ENCODE peak calls at places on chromosomes 16 and 17, in nine cellular contexts. B is endodermal cell; Y is heart left ventricle; W is endothelial cell of umbilical vein; A is DND-41; D is transverse colon; E is A549; U is CD8-positive, alpha-beta memory T cell; T is PC-3. X is an unnamed sample.

GRCh38 chr16:17343028-17343427 is 127.7 kb downstream of the XYLT1 start:
- DNase-seq in D (peak; percentile 54), W (no peak), T (no peak), Y (no peak), E (no peak), A (peak; percentile 54), U (peak; percentile 68), B (no peak), X (no peak)

GRCh38 chr17:41739661-41740352 is 5.4 kb upstream of the HAP1 start:
- DNase-seq in Y (no peak), E (peak; percentile 73), T (peak; percentile 87), U (no peak), W (no peak), D (no peak), B (no peak), A (no peak), X (no peak)

GRCh38 chr17:80348551-80349436 is 66.2 kb upstream of the ENDOV start:
- DNase-seq in W (no peak), E (no peak), D (no peak), T (peak; percentile 16), U (no peak), Y (no peak), B (no peak), A (no peak), X (no peak)

GRCh38 chr16:50002190-50002589 is 22.8 kb upstream of the CNEP1R1 start:
- DNase-seq in U (no peak), T (peak; percentile 7), D (no peak), E (no peak), A (no peak), B (no peak), W (no peak), Y (no peak), X (no peak)

GRCh38 chr17:6423931-6424330 is 11.0 kb downstream of the AIPL1 start:
- DNase-seq in B (no peak), A (no peak), U (no peak), E (no peak), T (no peak), D (no peak), W (no peak), Y (no peak), X (no peak)

GRCh38 chr16:57701759-57702371 is 7.3 kb downstream of the DRC7 start:
- DNase-seq in W (no peak), T (no peak), U (no peak), B (no peak), D (no peak), E (no peak), A (no peak), Y (no peak), X (no peak)

GRCh38 chr16:19589771-19590302 is 34.3 kb downstream of the VPS35L start:
- DNase-seq in E (peak; percentile 52), Y (no peak), D (no peak), U (no peak), T (no peak), B (no peak), W (peak; percentile 97), A (no peak), X (no peak)

GRCh38 chr17:21089145-21089544 is 37.6 kb upstream of the DHRS7B start:
- DNase-seq in W (no peak), Y (no peak), U (no peak), B (no peak), E (no peak), A (no peak), D (no peak), T (peak; percentile 88), X (no peak)

GRCh38 chr16:49890876-49891275 is 35.0 kb upstream of the ZNF423 start:
- DNase-seq in W (peak; percentile 20), Y (peak; percentile 53), A (peak; percentile 61), B (peak; percentile 93), D (peak; percentile 72), T (no peak), U (no peak), E (peak; percentile 15), X (no peak)

GRCh38 chr16:47574091-47575054 is 113.2 kb downstream of the PHKB start:
- DNase-seq in W (no peak), B (no peak), T (peak; percentile 20), D (no peak), A (peak; percentile 20), U (no peak), E (no peak), Y (no peak), X (no peak)

GRCh38 chr16:8798174-8798527 is 512 bp downstream of the PMM2 start:
- DNase-seq in Y (no peak), A (no peak), U (no peak), B (no peak), D (no peak), T (peak; percentile 4), W (no peak), E (peak; percentile 7), X (no peak)

GRCh38 chr16:72467157-72467759 is 295.3 kb upstream of the PMFBP1 start:
- DNase-seq in A (peak; percentile 8), Y (no peak), T (peak; percentile 54), B (peak; percentile 55), W (peak; percentile 72), D (no peak), E (peak; percentile 57), U (no peak), X (no peak)

GRCh38 chr16:11612110-11612981 is 25.6 kb upstream of the LITAF start:
- DNase-seq in E (peak; percentile 78), D (peak; percentile 86), T (no peak), W (no peak), B (peak; percentile 85), Y (no peak), U (no peak), A (no peak), X (peak; percentile 94)

GRCh38 chr16:23807028-23807427 is 28.8 kb upstream of the PRKCB start:
- DNase-seq in Y (no peak), B (no peak), W (no peak), D (no peak), U (no peak), A (no peak), E (no peak), T (no peak), X (no peak)

GRCh38 chr17:63932008-63932561 is at the start of gene CD79B:
- DNase-seq in A (peak; percentile 70), E (no peak), B (no peak), D (peak; percentile 60), W (no peak), U (no peak), Y (no peak), T (no peak), X (peak; percentile 75)

DNA sequence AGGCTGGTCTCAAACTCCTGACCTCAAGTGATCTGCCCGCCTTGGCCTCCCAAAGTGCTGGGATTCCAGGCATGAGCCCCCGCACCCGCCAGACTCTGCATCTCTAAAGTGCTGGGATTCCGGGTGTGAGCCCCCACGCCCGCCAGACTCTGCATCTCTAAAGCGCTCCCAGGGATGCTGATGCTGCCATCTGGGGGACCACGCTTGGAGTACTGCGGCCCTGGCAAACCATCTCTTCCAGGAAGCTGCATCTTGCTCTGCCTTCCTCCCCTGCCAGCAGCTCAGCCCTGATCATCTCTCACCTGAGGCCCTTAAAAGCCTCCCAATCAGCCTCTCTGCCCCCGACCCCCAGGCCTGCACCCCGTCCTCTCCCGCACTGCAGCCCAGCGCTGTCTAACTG is 4.1 kb downstream of the CEP295NL start:
- DNase-seq in E (no peak), U (no peak), Y (no peak), A (no peak), B (no peak), D (no peak), T (no peak), W (no peak), X (no peak)
- H3K4me1 ChIP-seq in E (peaks cover 16% of the 10 kb centered on the region), U (no peaks in the 10 kb centered on the region), Y (peaks cover 61% of the 10 kb centered on the region), A (no peaks in the 10 kb centered on the region), B (no peaks in the 10 kb centered on the region), D (peaks cover 39% of the 10 kb centered on the region), T (no peaks in the 10 kb centered on the region), W (no peaks in the 10 kb centered on the region), X (no peaks in the 10 kb centered on the region)

DNA sequence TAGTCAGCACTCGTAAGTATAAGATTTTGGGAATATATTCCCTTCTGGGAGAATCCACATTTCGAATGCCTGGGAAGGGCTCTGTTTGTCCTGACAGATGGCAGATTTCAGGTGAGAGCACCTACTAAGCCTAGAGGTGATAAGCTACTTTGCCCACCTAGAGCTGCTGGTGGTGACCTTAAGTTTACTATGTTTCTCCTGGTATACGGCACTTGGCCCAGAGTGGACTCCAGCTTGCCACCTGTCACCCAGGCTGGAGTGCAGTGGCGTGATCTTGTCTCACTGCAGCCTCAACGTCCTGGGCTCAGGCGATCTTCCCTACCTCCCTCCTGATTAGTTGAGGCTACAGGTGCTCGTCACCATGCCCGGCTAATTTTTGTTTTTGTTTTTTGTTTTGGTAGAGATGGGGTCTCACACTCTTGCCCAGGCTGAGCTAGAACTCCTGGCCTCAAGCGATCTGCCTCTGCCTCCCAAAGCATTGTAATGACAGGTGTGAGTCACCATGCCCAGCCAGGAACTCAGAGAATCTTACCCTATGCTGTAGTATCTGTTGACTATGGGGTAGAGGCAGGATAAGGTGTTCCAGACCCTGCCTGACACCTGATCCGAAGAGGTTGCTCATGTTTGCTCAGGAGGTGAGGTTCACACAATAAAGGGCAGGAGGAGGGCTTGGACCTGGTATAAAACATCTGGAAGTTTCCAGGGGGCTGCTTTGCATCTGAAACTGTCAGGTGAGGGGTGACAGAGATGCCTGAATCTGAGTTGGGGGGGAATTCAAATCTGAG is at the start of gene ZG16:
- DNase-seq in W (no peak), U (peak; percentile 10), Y (no peak), B (no peak), A (no peak), E (no peak), D (no peak), T (peak; percentile 35), X (no peak)
- H3K9me3 ChIP-seq in W (no peaks in the 10 kb centered on the region), U (no peaks in the 10 kb centered on the region), Y (no peaks in the 10 kb centered on the region), B (no peaks in the 10 kb centered on the region), A (no peaks in the 10 kb centered on the region), E (no peaks in the 10 kb centered on the region), D (no peaks in the 10 kb centered on the region), T (no peaks in the 10 kb centered on the region), X (no peaks in the 10 kb centered on the region)

DNA sequence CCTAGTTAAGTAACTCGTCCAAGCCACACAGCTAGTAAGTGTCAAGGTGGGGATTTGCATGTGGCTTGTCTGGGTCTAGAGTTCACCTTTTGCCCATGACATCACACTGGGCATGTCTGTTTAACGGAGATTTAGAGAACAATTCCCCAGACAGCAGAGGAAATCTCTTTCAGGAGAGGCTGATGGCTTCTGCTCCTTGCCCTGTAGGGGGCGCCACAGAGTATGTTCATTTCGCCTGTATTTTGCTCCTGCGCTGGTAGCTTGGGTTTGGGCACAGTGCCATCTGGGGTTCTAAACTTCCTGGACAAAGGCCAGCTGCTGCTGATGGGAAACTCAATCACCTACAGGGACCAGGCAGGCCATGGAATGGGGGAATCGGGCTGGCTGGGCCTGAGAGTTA is 20.4 kb downstream of the OTOA start:
- DNase-seq in B (peak; percentile 80), W (no peak), E (peak; percentile 47), Y (no peak), D (peak; percentile 21), A (peak; percentile 27), T (no peak), U (no peak), X (no peak)
- H3K4me1 ChIP-seq in B (no peaks in the 10 kb centered on the region), W (no peaks in the 10 kb centered on the region), E (no peaks in the 10 kb centered on the region), Y (no peaks in the 10 kb centered on the region), D (no peaks in the 10 kb centered on the region), A (no peaks in the 10 kb centered on the region), T (no peaks in the 10 kb centered on the region), U (no peaks in the 10 kb centered on the region), X (no peaks in the 10 kb centered on the region)

DNA sequence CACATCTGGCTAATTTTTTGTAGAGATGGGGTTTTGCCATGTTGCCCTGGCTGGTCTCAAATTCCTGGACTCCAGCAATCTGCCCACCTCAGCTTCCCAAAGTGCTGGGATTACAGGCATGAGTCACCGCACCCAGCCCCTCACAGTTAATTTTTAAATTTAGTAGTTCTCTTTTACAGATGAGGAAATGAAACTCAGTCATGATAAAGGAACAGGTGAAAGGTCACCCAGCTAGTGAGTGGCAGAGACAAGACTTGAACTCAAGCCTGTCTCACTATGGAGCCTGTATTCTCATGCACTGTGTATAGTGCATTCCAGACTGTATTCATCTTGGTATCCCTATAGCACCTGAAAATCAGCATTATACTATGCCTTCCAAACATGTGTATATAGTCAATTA is 77.1 kb upstream of the WSB1 start:
- DNase-seq in D (no peak), E (no peak), B (no peak), W (no peak), U (no peak), A (no peak), Y (no peak), T (no peak), X (no peak)
- H3K9me3 ChIP-seq in D (no peaks in the 10 kb centered on the region), E (peaks cover 4% of the 10 kb centered on the region), B (peaks cover 20% of the 10 kb centered on the region), W (no peaks in the 10 kb centered on the region), U (no peaks in the 10 kb centered on the region), A (no peaks in the 10 kb centered on the region), Y (peaks cover 3% of the 10 kb centered on the region), T (no peaks in the 10 kb centered on the region), X (no peaks in the 10 kb centered on the region)

X was measured in kidney.